ENCODE peak calls at places on chromosomes 13 and 19, in five cellular contexts. One of them, this sample, is unnamed.

GRCh38 chr13:50636007-50636704 is 207.3 kb downstream of the DLEU7 start:
- DNase-seq in Caco-2: no peak
- DNase-seq in astrocyte: no peak
- DNase-seq in heart left ventricle: no peak
- DNase-seq in effector memory CD4-positive, alpha-beta T cell: no peak
- DNase-seq in this sample: peak; percentile 66

GRCh38 chr19:6765738-6766356 is 1.4 kb downstream of the SH2D3A start:
- DNase-seq in effector memory CD4-positive, alpha-beta T cell: no peak
- DNase-seq in Caco-2: peak; percentile 96
- DNase-seq in heart left ventricle: no peak
- DNase-seq in astrocyte: no peak
- DNase-seq in this sample: peak; percentile 81

GRCh38 chr13:44578064-44578394 is 1.9 kb upstream of the TSC22D1 start:
- DNase-seq in effector memory CD4-positive, alpha-beta T cell: no peak
- DNase-seq in Caco-2: peak; percentile 62
- DNase-seq in heart left ventricle: no peak
- DNase-seq in astrocyte: no peak
- DNase-seq in this sample: no peak

GRCh38 chr19:36460046-36460445 is 29.3 kb downstream of the ZNF566 start:
- DNase-seq in effector memory CD4-positive, alpha-beta T cell: no peak
- DNase-seq in heart left ventricle: no peak
- DNase-seq in astrocyte: peak; percentile 62
- DNase-seq in Caco-2: no peak
- DNase-seq in this sample: no peak

GRCh38 chr13:92221916-92222315 is 823.5 kb downstream of the GPC5 start:
- DNase-seq in astrocyte: no peak
- DNase-seq in heart left ventricle: no peak
- DNase-seq in effector memory CD4-positive, alpha-beta T cell: no peak
- DNase-seq in Caco-2: peak; percentile 49
- DNase-seq in this sample: no peak

GRCh38 chr19:11321206-11322126 is 18.0 kb downstream of the RAB3D start:
- DNase-seq in heart left ventricle: peak; percentile 12
- DNase-seq in effector memory CD4-positive, alpha-beta T cell: no peak
- DNase-seq in astrocyte: no peak
- DNase-seq in Caco-2: no peak
- DNase-seq in this sample: no peak

GRCh38 chr13:45325806-45326205 is 15.2 kb downstream of the TPT1 start:
- DNase-seq in Caco-2: no peak
- DNase-seq in effector memory CD4-positive, alpha-beta T cell: no peak
- DNase-seq in astrocyte: peak; percentile 88
- DNase-seq in heart left ventricle: peak; percentile 86
- DNase-seq in this sample: no peak

GRCh38 chr19:28715157-28715556 is 497.8 kb downstream of the UQCRFS1 start:
- DNase-seq in heart left ventricle: no peak
- DNase-seq in Caco-2: no peak
- DNase-seq in effector memory CD4-positive, alpha-beta T cell: no peak
- DNase-seq in astrocyte: no peak
- DNase-seq in this sample: no peak

GRCh38 chr19:1027953-1028902 is 1.8 kb downstream of the CNN2 start:
- DNase-seq in astrocyte: peak; percentile 89
- DNase-seq in Caco-2: peak; percentile 85
- DNase-seq in effector memory CD4-positive, alpha-beta T cell: peak; percentile 57
- DNase-seq in heart left ventricle: peak; percentile 76
- DNase-seq in this sample: no peak

GRCh38 chr19:1411255-1412191 is 4.1 kb downstream of the DAZAP1 start:
- DNase-seq in effector memory CD4-positive, alpha-beta T cell: peak; percentile 21
- DNase-seq in astrocyte: peak; percentile 47
- DNase-seq in heart left ventricle: peak; percentile 94
- DNase-seq in Caco-2: no peak
- DNase-seq in this sample: no peak

GRCh38 chr19:35533201-35533821 is at the start of gene GAPDHS:
- DNase-seq in Caco-2: no peak
- DNase-seq in effector memory CD4-positive, alpha-beta T cell: no peak
- DNase-seq in astrocyte: no peak
- DNase-seq in heart left ventricle: no peak
- DNase-seq in this sample: no peak

GRCh38 chr13:50514249-50514648 is 329.2 kb downstream of the DLEU7 start:
- DNase-seq in astrocyte: no peak
- DNase-seq in heart left ventricle: no peak
- DNase-seq in effector memory CD4-positive, alpha-beta T cell: no peak
- DNase-seq in Caco-2: no peak
- DNase-seq in this sample: no peak

GRCh38 chr13:28250542-28250941 is 112.2 kb downstream of the PAN3 start:
- DNase-seq in effector memory CD4-positive, alpha-beta T cell: no peak
- DNase-seq in heart left ventricle: no peak
- DNase-seq in astrocyte: no peak
- DNase-seq in Caco-2: no peak
- DNase-seq in this sample: no peak

GRCh38 chr13:32430018-32430747 is 2.3 kb upstream of the N4BP2L1 start:
- DNase-seq in effector memory CD4-positive, alpha-beta T cell: no peak
- DNase-seq in heart left ventricle: no peak
- DNase-seq in Caco-2: no peak
- DNase-seq in astrocyte: no peak
- DNase-seq in this sample: no peak

GRCh38 chr13:96000069-96000468 is 53.1 kb downstream of the UGGT2 start:
- DNase-seq in effector memory CD4-positive, alpha-beta T cell: no peak
- DNase-seq in astrocyte: no peak
- DNase-seq in heart left ventricle: no peak
- DNase-seq in Caco-2: no peak
- DNase-seq in this sample: no peak

GRCh38 chr13:37127706-37128241 is 22.3 kb upstream of the CSNK1A1L start:
- DNase-seq in Caco-2: no peak
- DNase-seq in effector memory CD4-positive, alpha-beta T cell: no peak
- DNase-seq in astrocyte: peak; percentile 98
- DNase-seq in heart left ventricle: peak; percentile 53
- DNase-seq in this sample: no peak

GRCh38 chr13:27504541-27504940 is 54.2 kb upstream of the MTIF3 start:
- DNase-seq in Caco-2: no peak
- DNase-seq in effector memory CD4-positive, alpha-beta T cell: no peak
- DNase-seq in heart left ventricle: no peak
- DNase-seq in astrocyte: no peak
- DNase-seq in this sample: no peak

GRCh38 chr13:40993987-40994386 is 25.1 kb downstream of the ELF1 start:
- DNase-seq in heart left ventricle: no peak
- DNase-seq in astrocyte: no peak
- DNase-seq in effector memory CD4-positive, alpha-beta T cell: no peak
- DNase-seq in Caco-2: peak; percentile 84
- DNase-seq in this sample: peak; percentile 20
- H3K4me1 ChIP-seq in heart left ventricle: peaks cover 94% of the 10 kb centered on the region
- H3K4me1 ChIP-seq in astrocyte: no peaks in the 10 kb centered on the region
- H3K4me1 ChIP-seq in effector memory CD4-positive, alpha-beta T cell: peaks cover 41% of the 10 kb centered on the region
- H3K4me1 ChIP-seq in Caco-2: peaks cover 51% of the 10 kb centered on the region
- H3K4me1 ChIP-seq in this sample: peaks cover 2% of the 10 kb centered on the region

GRCh38 chr13:101382701-101383100 is 33.6 kb downstream of the NALCN start:
- DNase-seq in astrocyte: no peak
- DNase-seq in Caco-2: no peak
- DNase-seq in heart left ventricle: no peak
- DNase-seq in effector memory CD4-positive, alpha-beta T cell: no peak
- DNase-seq in this sample: no peak
- H3K4me3 ChIP-seq in astrocyte: no peak overlapping the region
- H3K4me3 ChIP-seq in Caco-2: no peak overlapping the region
- H3K4me3 ChIP-seq in heart left ventricle: no peak overlapping the region
- H3K4me3 ChIP-seq in effector memory CD4-positive, alpha-beta T cell: no peak overlapping the region
- H3K4me3 ChIP-seq in this sample: no peak overlapping the region

GRCh38 chr19:39349326-39349725 is 7.1 kb downstream of the SAMD4B start:
- DNase-seq in heart left ventricle: no peak
- DNase-seq in effector memory CD4-positive, alpha-beta T cell: no peak
- DNase-seq in astrocyte: no peak
- DNase-seq in Caco-2: no peak
- DNase-seq in this sample: no peak

GRCh38 chr19:39350156-39350555 is 7.9 kb downstream of the SAMD4B start:
- DNase-seq in astrocyte: no peak
- DNase-seq in effector memory CD4-positive, alpha-beta T cell: no peak
- DNase-seq in heart left ventricle: no peak
- DNase-seq in Caco-2: no peak
- DNase-seq in this sample: no peak

GRCh38 chr19:39351537-39352037 is 9.4 kb downstream of the SAMD4B start:
- DNase-seq in astrocyte: no peak
- DNase-seq in effector memory CD4-positive, alpha-beta T cell: no peak
- DNase-seq in heart left ventricle: no peak
- DNase-seq in Caco-2: no peak
- DNase-seq in this sample: no peak

GRCh38 chr19:39345956-39346355 is 3.7 kb downstream of the SAMD4B start:
- DNase-seq in astrocyte: no peak
- DNase-seq in heart left ventricle: no peak
- DNase-seq in effector memory CD4-positive, alpha-beta T cell: no peak
- DNase-seq in Caco-2: no peak
- DNase-seq in this sample: no peak

DNA sequence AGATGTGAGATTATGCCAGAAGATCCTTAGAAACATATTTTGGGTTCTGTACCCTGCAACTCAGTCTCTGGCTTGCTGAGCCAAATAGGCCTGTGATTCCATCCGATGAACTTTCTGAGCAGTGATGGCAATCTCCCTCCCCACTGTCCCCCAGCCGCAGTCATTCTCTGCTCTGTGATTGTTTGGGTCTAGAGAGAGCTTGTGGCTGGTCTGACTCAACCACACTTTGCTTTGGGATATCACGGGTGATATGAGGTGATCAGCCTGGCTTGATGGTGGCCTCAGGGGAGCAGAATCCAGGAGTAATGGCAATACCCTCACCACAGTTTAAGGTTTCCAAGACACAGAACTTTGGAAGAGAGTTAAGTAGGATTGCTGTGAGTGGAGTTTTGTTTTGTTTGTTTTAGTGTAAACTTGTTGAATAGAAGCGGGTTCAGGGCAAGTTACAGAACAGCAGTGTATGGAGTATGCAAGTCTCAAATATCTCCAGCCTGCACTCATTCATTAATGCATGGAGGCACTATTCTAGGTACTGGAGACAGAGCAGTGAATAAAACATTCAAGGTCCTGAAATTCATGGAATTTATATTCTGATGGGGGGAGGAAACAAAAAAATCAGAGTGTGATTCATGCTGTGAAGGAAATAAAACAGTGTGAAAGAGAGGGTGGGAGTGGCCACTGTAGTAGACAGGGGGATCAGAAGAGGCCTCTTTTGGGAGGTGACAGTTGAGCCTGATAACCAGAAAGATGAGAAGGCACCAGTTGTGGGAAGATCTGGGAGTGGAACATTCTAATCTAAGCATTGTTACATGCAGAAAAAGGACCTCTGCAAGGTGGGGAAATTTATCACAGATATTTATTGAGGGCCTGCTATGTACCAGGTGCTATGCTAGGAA is 5.4 kb downstream of the SAMD4B start:
- DNase-seq in effector memory CD4-positive, alpha-beta T cell: no peak
- DNase-seq in heart left ventricle: no peak
- DNase-seq in Caco-2: no peak
- DNase-seq in astrocyte: peak; percentile 49
- DNase-seq in this sample: no peak
- H3K36me3 ChIP-seq in effector memory CD4-positive, alpha-beta T cell: peaks cover 8% of the 10 kb centered on the region
- H3K36me3 ChIP-seq in heart left ventricle: no peaks in the 10 kb centered on the region
- H3K36me3 ChIP-seq in Caco-2: peaks cover 2% of the 10 kb centered on the region
- H3K36me3 ChIP-seq in astrocyte: peaks cover 16% of the 10 kb centered on the region
- H3K36me3 ChIP-seq in this sample: peaks cover 2% of the 10 kb centered on the region

GRCh38 chr13:29922281-29922821 is 71.9 kb upstream of the UBL3 start:
- DNase-seq in astrocyte: peak; percentile 61
- DNase-seq in effector memory CD4-positive, alpha-beta T cell: no peak
- DNase-seq in heart left ventricle: no peak
- DNase-seq in Caco-2: no peak
- DNase-seq in this sample: no peak

GRCh38 chr13:29921542-29921941 is 71.1 kb upstream of the UBL3 start:
- DNase-seq in astrocyte: no peak
- DNase-seq in Caco-2: no peak
- DNase-seq in heart left ventricle: no peak
- DNase-seq in effector memory CD4-positive, alpha-beta T cell: no peak
- DNase-seq in this sample: no peak

GRCh38 chr13:29923554-29924481 is 73.4 kb upstream of the UBL3 start:
- DNase-seq in heart left ventricle: peak; percentile 79
- DNase-seq in Caco-2: peak; percentile 97
- DNase-seq in astrocyte: peak; percentile 99
- DNase-seq in effector memory CD4-positive, alpha-beta T cell: peak; percentile 22
- DNase-seq in this sample: peak; percentile 54

GRCh38 chr13:29924482-29924884 is 74.1 kb upstream of the UBL3 start:
- DNase-seq in heart left ventricle: no peak
- DNase-seq in effector memory CD4-positive, alpha-beta T cell: no peak
- DNase-seq in Caco-2: peak; percentile 46
- DNase-seq in astrocyte: peak; percentile 80
- DNase-seq in this sample: no peak

GRCh38 chr13:29922896-29923295 is 72.5 kb upstream of the UBL3 start:
- DNase-seq in Caco-2: no peak
- DNase-seq in astrocyte: peak; percentile 81
- DNase-seq in effector memory CD4-positive, alpha-beta T cell: no peak
- DNase-seq in heart left ventricle: no peak
- DNase-seq in this sample: no peak
- H3K4me1 ChIP-seq in Caco-2: peaks cover 38% of the 10 kb centered on the region
- H3K4me1 ChIP-seq in astrocyte: peaks cover 52% of the 10 kb centered on the region
- H3K4me1 ChIP-seq in effector memory CD4-positive, alpha-beta T cell: no peaks in the 10 kb centered on the region
- H3K4me1 ChIP-seq in heart left ventricle: peaks cover 33% of the 10 kb centered on the region
- H3K4me1 ChIP-seq in this sample: peaks cover 1% of the 10 kb centered on the region

GRCh38 chr13:113122571-113123225 is at the start of gene F10:
- DNase-seq in heart left ventricle: peak; percentile 67
- DNase-seq in effector memory CD4-positive, alpha-beta T cell: no peak
- DNase-seq in Caco-2: peak; percentile 95
- DNase-seq in astrocyte: no peak
- DNase-seq in this sample: no peak
- H3K4me3 ChIP-seq in heart left ventricle: peak within 1 kb of the TSS; percentile 48
- H3K4me3 ChIP-seq in effector memory CD4-positive, alpha-beta T cell: no peak within 1 kb of the TSS
- H3K4me3 ChIP-seq in Caco-2: peak within 1 kb of the TSS; percentile 64
- H3K4me3 ChIP-seq in astrocyte: no peak within 1 kb of the TSS
- H3K4me3 ChIP-seq in this sample: no peak within 1 kb of the TSS

GRCh38 chr19:17234911-17235617 is 9.0 kb downstream of the OCEL1 start:
- DNase-seq in Caco-2: no peak
- DNase-seq in heart left ventricle: no peak
- DNase-seq in astrocyte: no peak
- DNase-seq in effector memory CD4-positive, alpha-beta T cell: peak; percentile 37
- DNase-seq in this sample: no peak
- H3K36me3 ChIP-seq in Caco-2: peaks cover 2% of the 10 kb centered on the region
- H3K36me3 ChIP-seq in heart left ventricle: no peaks in the 10 kb centered on the region
- H3K36me3 ChIP-seq in astrocyte: peaks cover 10% of the 10 kb centered on the region
- H3K36me3 ChIP-seq in effector memory CD4-positive, alpha-beta T cell: no peaks in the 10 kb centered on the region
- H3K36me3 ChIP-seq in this sample: peaks cover 11% of the 10 kb centered on the region

GRCh38 chr19:49393871-49394270 is 5.8 kb downstream of the KASH5 start:
- DNase-seq in heart left ventricle: no peak
- DNase-seq in astrocyte: no peak
- DNase-seq in effector memory CD4-positive, alpha-beta T cell: no peak
- DNase-seq in Caco-2: no peak
- DNase-seq in this sample: no peak
- H3K4me1 ChIP-seq in heart left ventricle: peaks cover 6% of the 10 kb centered on the region
- H3K4me1 ChIP-seq in astrocyte: no peaks in the 10 kb centered on the region
- H3K4me1 ChIP-seq in effector memory CD4-positive, alpha-beta T cell: peaks cover 16% of the 10 kb centered on the region
- H3K4me1 ChIP-seq in Caco-2: peaks cover 18% of the 10 kb centered on the region
- H3K4me1 ChIP-seq in this sample: peaks cover 3% of the 10 kb centered on the region

This sample was measured in iPS DF 6.9.